ENCODE peak calls at places on chromosome 6, in five cellular contexts. T, F, C, P and Z are unnamed samples.

GRCh38 chr6:41964201-41964887 is 22.7 kb upstream of the CCND3 start:
- DNase-seq in T (no peak), F (no peak), C (no peak), P (no peak), Z (no peak)

GRCh38 chr6:25629202-25629584 is 22.8 kb upstream of the SCGN start:
- DNase-seq in T (no peak), F (no peak), C (no peak), P (no peak), Z (no peak)

GRCh38 chr6:53048431-53049195 is 16.6 kb upstream of the FBXO9 start:
- DNase-seq in T (no peak), F (peak), C (no peak), P (no peak), Z (no peak)

GRCh38 chr6:54267798-54268197 is 40.4 kb upstream of the TINAG start:
- DNase-seq in T (no peak), F (peak), C (peak), P (no peak), Z (no peak)

GRCh38 chr6:152068622-152069261 is 261.3 kb downstream of the ESR1 start:
- DNase-seq in T (no peak), F (no peak), C (no peak), P (no peak), Z (no peak)

GRCh38 chr6:16733085-16733484 is 28.2 kb downstream of the ATXN1 start:
- DNase-seq in T (no peak), F (no peak), C (no peak), P (no peak), Z (no peak)

GRCh38 chr6:9233686-9234085 is 798.3 kb upstream of the SLC35B3 start:
- DNase-seq in T (no peak), F (no peak), C (no peak), P (no peak), Z (no peak)

GRCh38 chr6:134347916-134348805 is 30.2 kb upstream of the SGK1 start:
- DNase-seq in T (no peak), F (peak), C (no peak), P (no peak), Z (no peak)

GRCh38 chr6:28742668-28743270 is 181.0 kb downstream of the TRIM27 start:
- DNase-seq in T (peak), F (peak), C (peak), P (peak), Z (no peak)

GRCh38 chr6:111992851-111993250 is 61.1 kb upstream of the CCN6 start:
- DNase-seq in T (no peak), F (no peak), C (no peak), P (no peak), Z (no peak)

GRCh38 chr6:125245109-125245508 is 56.7 kb downstream of the HDDC2 start:
- DNase-seq in T (no peak), F (no peak), C (no peak), P (no peak), Z (no peak)

GRCh38 chr6:163826668-163827067 is 412.1 kb downstream of the QKI start:
- DNase-seq in T (no peak), F (no peak), C (peak), P (no peak), Z (no peak)
- H2BK12ac ChIP-seq in T (no peak), F (no peak), C (no peak), P (no peak), Z (no peak)

GRCh38 chr6:36273067-36273466 is 3.2 kb downstream of the PNPLA1 start:
- DNase-seq in T (no peak), F (no peak), C (no peak), P (no peak), Z (no peak)

GRCh38 chr6:36277946-36278465 is 8.1 kb downstream of the PNPLA1 start:
- DNase-seq in T (no peak), F (no peak), C (no peak), P (no peak), Z (no peak)

GRCh38 chr6:36280467-36280866 is 10.6 kb downstream of the PNPLA1 start:
- DNase-seq in T (no peak), F (no peak), C (no peak), P (no peak), Z (no peak)

GRCh38 chr6:36273802-36274201 is 3.9 kb downstream of the PNPLA1 start:
- DNase-seq in T (no peak), F (no peak), C (no peak), P (no peak), Z (no peak)

DNA sequence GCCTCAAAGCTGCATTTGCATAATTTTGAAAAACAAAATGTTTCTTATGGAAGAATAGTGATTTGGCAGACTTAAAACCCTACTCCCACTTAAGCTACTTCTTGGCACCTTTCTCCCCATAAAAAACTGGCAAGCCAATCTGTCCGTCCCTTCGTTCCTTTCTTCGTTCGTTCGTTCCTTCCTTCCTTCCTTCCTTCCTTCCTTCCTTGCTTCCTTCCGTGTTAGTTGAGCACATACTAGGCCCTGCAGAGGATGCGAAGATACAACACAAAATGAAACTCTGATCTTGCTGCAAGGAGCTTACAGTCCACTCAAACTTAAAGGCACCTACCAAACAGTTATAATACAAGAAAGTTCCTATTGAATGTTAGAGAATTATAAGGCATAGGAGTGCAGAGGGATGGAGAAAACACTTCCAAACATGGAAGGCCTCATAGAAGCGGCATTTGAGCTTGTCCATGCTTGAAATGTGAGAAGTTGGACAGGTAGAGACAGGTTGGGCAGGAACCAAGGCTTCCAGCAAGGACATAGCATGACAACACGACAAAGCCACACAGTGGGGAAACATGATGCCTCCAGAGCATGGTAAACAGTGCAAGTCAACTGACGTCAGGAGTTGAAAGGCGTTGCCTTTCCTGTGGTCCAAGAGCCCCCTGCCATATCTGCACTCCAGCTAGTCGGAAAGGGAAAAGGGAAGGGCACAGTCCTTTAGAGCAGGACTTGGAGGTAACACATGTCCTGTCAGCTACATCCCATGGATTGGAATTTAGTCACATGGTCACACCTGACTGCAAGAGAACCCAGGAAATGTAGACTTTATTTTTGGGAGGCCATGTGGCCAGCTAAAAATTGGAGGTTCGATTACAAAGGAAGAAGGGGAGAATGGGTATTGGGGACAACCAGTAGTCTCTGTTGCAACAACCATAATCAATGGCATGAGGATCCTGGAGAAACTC is 7.0 kb downstream of the PNPLA1 start:
- DNase-seq in T (no peak), F (no peak), C (no peak), P (no peak), Z (no peak)
- H2BK12ac ChIP-seq in T (no peak), F (no peak), C (no peak), P (no peak), Z (no peak)

DNA sequence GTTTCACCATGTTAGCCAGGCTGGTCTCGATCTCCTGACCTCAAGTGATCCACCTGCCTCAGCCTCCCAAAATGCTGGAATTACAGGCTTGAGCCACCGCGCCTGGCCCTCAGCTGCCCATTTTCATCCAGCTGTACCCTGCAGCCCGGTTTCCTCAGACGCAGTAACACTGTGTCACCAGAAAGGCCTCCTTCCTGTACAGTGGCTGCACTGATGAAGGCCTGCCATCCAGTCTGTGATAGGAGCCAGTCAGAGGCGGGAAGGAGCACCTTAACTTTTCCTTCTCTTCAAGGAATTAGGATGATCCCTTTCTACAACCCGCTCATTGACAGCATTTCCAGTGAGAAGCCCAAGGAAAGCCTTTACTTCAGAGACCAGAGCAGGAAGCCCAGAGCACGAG is 75.9 kb downstream of the GFOD1 start:
- DNase-seq in T (no peak), F (no peak), C (no peak), P (no peak), Z (no peak)
- H2BK12ac ChIP-seq in T (no peak), F (no peak), C (no peak), P (no peak), Z (no peak)

DNA sequence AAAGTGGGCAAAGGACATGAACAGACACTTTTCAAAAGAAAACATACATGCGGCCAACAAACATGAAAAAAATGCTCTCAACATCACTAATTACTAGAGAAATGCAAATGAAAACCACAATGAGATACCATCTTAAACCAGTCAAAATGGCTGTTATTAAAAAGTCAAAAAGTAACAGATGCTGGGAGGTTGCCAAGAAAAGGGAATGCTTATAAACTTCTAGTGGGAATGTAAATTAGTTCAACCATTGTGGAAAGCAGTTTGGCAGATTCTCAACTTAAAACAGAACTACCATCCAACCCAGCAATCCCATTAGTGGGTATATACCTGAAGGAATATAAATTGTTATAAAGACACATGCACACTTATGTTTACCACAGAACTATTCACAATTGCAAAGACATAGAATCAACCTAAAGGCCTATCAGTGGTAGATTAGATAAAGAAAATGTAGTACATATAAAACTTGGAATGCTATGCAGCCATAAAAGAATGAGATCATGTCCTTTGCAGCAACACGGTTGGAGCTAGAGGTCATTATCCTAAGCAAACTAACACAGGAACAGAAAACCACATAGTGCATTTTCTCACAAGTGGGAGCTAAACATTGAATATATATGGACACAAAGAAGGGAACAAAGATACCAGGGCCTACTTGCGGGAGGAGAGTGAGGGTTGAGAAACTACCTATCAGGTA is 16.3 kb downstream of the CENPQ start:
- DNase-seq in T (no peak), F (peak), C (no peak), P (no peak), Z (no peak)
- H2BK12ac ChIP-seq in T (no peak), F (no peak), C (no peak), P (no peak), Z (no peak)

DNA sequence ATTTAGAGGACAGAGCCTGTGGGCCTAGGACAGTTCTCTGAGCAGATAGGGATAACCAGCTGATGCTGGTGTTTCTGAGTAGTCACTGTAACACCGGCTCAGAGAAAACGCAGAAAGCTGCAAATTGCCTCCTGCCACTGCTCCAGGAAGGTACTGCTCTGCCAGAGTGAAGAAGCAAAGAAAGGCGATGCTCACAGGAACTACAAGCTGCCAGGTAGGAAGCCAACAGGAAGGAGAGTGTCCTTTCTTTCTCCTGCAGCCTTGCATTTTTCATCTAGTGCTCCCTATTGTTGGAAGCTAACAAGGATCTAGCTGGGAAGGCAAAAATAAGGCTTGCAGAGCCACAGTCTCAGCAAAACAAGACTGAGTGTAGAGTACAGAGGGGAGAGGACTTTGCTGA is 70.7 kb upstream of the RAB32 start:
- DNase-seq in T (peak), F (no peak), C (no peak), P (no peak), Z (no peak)
- H2BK12ac ChIP-seq in T (no peak), F (no peak), C (no peak), P (no peak), Z (no peak)

GRCh38 chr6:129755787-129756186 is 45.8 kb upstream of the ARHGAP18 start:
- DNase-seq in T (no peak), F (no peak), C (no peak), P (no peak), Z (no peak)
- H2BK12ac ChIP-seq in T (no peak), F (no peak), C (no peak), P (no peak), Z (no peak)

GRCh38 chr6:69019832-69020231 is 384.8 kb downstream of the ADGRB3 start:
- DNase-seq in T (no peak), F (peak), C (peak), P (no peak), Z (no peak)
- H2BK12ac ChIP-seq in T (no peak), F (no peak), C (no peak), P (no peak), Z (no peak)

GRCh38 chr6:10385512-10386132 is 29.3 kb downstream of the TFAP2A start:
- DNase-seq in T (peak), F (no peak), C (no peak), P (no peak), Z (peak)
- H2BK12ac ChIP-seq in T (no peak), F (no peak), C (no peak), P (no peak), Z (no peak)